ENCODE peak calls at places on chromosomes 1 and 21, in nine cellular contexts. P is astrocyte of the spinal cord, V is body of pancreas, H is HFF-Myc, G is Calu3, O is PC-3, B is cardiac fibroblast, U is GM13977, S is foreskin keratinocyte. L is an unnamed sample.

GRCh38 chr1:184650177-184650866 is 104.3 kb downstream of the EDEM3 start:
- DNase-seq in P (no peak), V (no peak), H (no peak), G (no peak), O (peak), B (no peak), U (no peak), S (no peak), L (no peak)

GRCh38 chr1:94247146-94248094 is 10.0 kb upstream of the ARHGAP29 start:
- DNase-seq in P (peak), V (peak), H (no peak), G (peak), O (peak), B (peak), U (peak), S (no peak), L (peak)

GRCh38 chr1:224070521-224070920 is 43.4 kb upstream of the FBXO28 start:
- DNase-seq in P (no peak), V (no peak), H (no peak), G (no peak), O (no peak), B (no peak), U (no peak), S (no peak), L (no peak)

GRCh38 chr21:27291006-27291405 is 324.1 kb upstream of the ADAMTS5 start:
- DNase-seq in P (no peak), V (no peak), H (no peak), G (no peak), O (no peak), B (peak), U (no peak), S (no peak), L (no peak)

GRCh38 chr1:244301595-244302130 is 150.0 kb downstream of the ADSS2 start:
- DNase-seq in P (no peak), V (no peak), H (no peak), G (peak), O (no peak), B (no peak), U (no peak), S (no peak), L (no peak)

GRCh38 chr1:162166934-162167615 is 97.6 kb downstream of the NOS1AP start:
- DNase-seq in P (peak), V (no peak), H (no peak), G (no peak), O (no peak), B (no peak), U (no peak), S (peak), L (no peak)

GRCh38 chr1:67609942-67610341 is 75.1 kb upstream of the GADD45A start:
- DNase-seq in P (no peak), V (no peak), H (no peak), G (no peak), O (no peak), B (no peak), U (peak), S (no peak), L (no peak)

GRCh38 chr1:117846674-117847425 is 82.6 kb downstream of the GDAP2 start:
- DNase-seq in P (no peak), V (peak), H (no peak), G (no peak), O (no peak), B (no peak), U (no peak), S (no peak), L (no peak)

GRCh38 chr21:36518883-36519492 is 39.1 kb upstream of the CLDN14 start:
- DNase-seq in P (no peak), V (no peak), H (no peak), G (no peak), O (no peak), B (no peak), U (no peak), S (no peak), L (no peak)

GRCh38 chr1:42845866-42846256 is 552 bp upstream of the ZNF691 start:
- DNase-seq in P (no peak), V (no peak), H (no peak), G (no peak), O (no peak), B (peak), U (no peak), S (no peak), L (peak)

GRCh38 chr21:17264182-17264581 is 248.7 kb upstream of the CXADR start:
- DNase-seq in P (no peak), V (no peak), H (no peak), G (no peak), O (no peak), B (no peak), U (no peak), S (no peak), L (no peak)

GRCh38 chr21:41783476-41784150 is 16.8 kb upstream of the RIPK4 start:
- DNase-seq in P (peak), V (peak), H (peak), G (peak), O (peak), B (no peak), U (no peak), S (peak), L (peak)

GRCh38 chr1:17293681-17294415 is 14.1 kb upstream of the PADI4 start:
- DNase-seq in P (no peak), V (no peak), H (no peak), G (no peak), O (peak), B (no peak), U (no peak), S (no peak), L (no peak)

GRCh38 chr1:54668567-54668966 is 27.0 kb downstream of the MROH7 start:
- DNase-seq in P (no peak), V (no peak), H (no peak), G (no peak), O (no peak), B (no peak), U (no peak), S (no peak), L (no peak)

GRCh38 chr1:83910461-83910860 is 88.5 kb downstream of the TTLL7 start:
- DNase-seq in P (no peak), V (no peak), H (no peak), G (no peak), O (no peak), B (peak), U (no peak), S (no peak), L (no peak)

GRCh38 chr1:38037481-38037939 is 9.1 kb downstream of the POU3F1 start:
- DNase-seq in P (no peak), V (no peak), H (no peak), G (peak), O (peak), B (no peak), U (peak), S (no peak), L (no peak)

GRCh38 chr21:46092026-46092764 is 5.7 kb upstream of the COL6A2 start:
- DNase-seq in P (peak), V (peak), H (peak), G (no peak), O (no peak), B (peak), U (no peak), S (no peak), L (no peak)

GRCh38 chr1:36320767-36321118 is 2.7 kb downstream of the EVA1B start:
- DNase-seq in P (no peak), V (no peak), H (no peak), G (no peak), O (no peak), B (no peak), U (no peak), S (no peak), L (no peak)

GRCh38 chr1:112629256-112629655 is 9.6 kb downstream of the CAPZA1 start:
- DNase-seq in P (no peak), V (no peak), H (no peak), G (no peak), O (no peak), B (no peak), U (no peak), S (no peak), L (no peak)

GRCh38 chr1:213374369-213374768 is 323.3 kb downstream of the RPS6KC1 start:
- DNase-seq in P (peak), V (peak), H (peak), G (peak), O (peak), B (peak), U (peak), S (peak), L (peak)
- TF ChIP-seq CTCF in P (peak), V (peak), H (peak), G (peak), O (peak), B (peak), U (peak), S (peak), L (peak)

GRCh38 chr1:51044834-51045233 is 57.2 kb upstream of the C1orf185 start:
- DNase-seq in P (peak), V (no peak), H (no peak), G (no peak), O (peak), B (peak), U (no peak), S (no peak), L (no peak)
- TF ChIP-seq CTCF in P (no peak), V (peak), H (no peak), G (no peak), O (peak), B (no peak), U (no peak), S (peak), L (peak)

GRCh38 chr1:151137789-151138188 is 8.6 kb downstream of the SEMA6C start:
- DNase-seq in P (no peak), V (no peak), H (no peak), G (no peak), O (no peak), B (no peak), U (no peak), S (no peak), L (no peak)
- TF ChIP-seq CTCF in P (no peak), V (no peak), H (no peak), G (no peak), O (no peak), B (no peak), U (no peak), S (no peak), L (no peak)

GRCh38 chr1:181486098-181486420 is 2.7 kb downstream of the CACNA1E start:
- DNase-seq in P (no peak), V (no peak), H (no peak), G (no peak), O (no peak), B (no peak), U (no peak), S (no peak), L (no peak)
- TF ChIP-seq CTCF in P (no peak), V (no peak), H (no peak), G (no peak), O (no peak), B (no peak), U (no peak), S (no peak), L (no peak)

DNA sequence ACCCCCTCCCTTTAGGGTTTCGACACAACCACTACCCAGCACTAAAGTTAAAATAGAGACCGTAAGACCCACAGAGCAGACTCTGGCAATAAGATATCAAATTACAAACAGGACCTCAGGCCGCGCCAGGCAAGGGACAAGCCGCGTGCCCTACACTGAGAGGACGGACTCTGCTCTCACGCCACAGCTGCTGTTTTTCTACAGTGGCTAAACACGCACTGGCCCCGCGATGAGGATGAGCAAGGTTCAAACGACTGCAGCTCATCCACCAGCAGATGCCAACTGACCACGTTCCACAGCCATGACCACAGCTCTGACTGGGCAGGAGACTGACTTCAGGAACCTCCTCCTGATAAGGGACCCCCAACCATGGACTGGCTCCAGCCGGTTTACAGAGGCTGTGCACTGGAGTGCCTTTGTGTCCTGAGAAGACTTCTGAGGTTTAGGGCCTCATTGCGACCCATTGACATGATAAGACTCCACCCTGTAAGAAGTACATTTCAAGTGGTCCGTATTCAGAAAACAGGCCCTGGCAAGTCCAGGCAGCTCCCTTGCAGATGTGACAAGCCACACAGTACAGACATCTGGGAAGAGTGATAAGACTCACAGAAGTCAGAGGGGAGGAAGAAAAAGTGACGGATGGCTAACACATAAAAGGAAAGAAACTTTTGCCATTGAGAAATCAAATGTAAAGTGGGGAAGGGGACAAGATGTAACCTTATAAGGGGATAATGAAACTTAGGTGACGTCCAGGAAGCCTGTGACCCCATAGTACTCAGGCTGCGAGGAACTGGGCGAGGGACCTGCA is 1.5 kb upstream of the KRTAP10-6 start:
- DNase-seq in P (no peak), V (no peak), H (no peak), G (no peak), O (no peak), B (no peak), U (no peak), S (no peak), L (no peak)
- TF ChIP-seq CTCF in P (no peak), V (no peak), H (no peak), G (no peak), O (no peak), B (no peak), U (no peak), S (no peak), L (no peak)

GRCh38 chr1:2068951-2069350 is 18.7 kb downstream of the PRKCZ start:
- DNase-seq in P (no peak), V (no peak), H (no peak), G (no peak), O (no peak), B (no peak), U (no peak), S (no peak), L (no peak)
- TF ChIP-seq CTCF in P (no peak), V (no peak), H (no peak), G (no peak), O (no peak), B (no peak), U (no peak), S (no peak), L (no peak)

L was measured in activated CD8-positive, alpha-beta T cell treated with anti-CD3 and anti-CD28 coated beads for 36 hours.